ENCODE peak calls at places on chromosomes 5 and 9, in eight cellular contexts. One of them, this sample, is unnamed.

GRCh38 chr5:79791843-79792242 is 102.2 kb downstream of the CMYA5 start:
- DNase-seq in cardiac muscle cell: no peak
- DNase-seq in astrocyte: no peak
- DNase-seq in CD8-positive, alpha-beta T cell: no peak
- DNase-seq in heart right ventricle: no peak
- DNase-seq in neural progenitor cell: no peak
- DNase-seq in coronary artery: no peak
- DNase-seq in colonic mucosa: no peak
- DNase-seq in this sample: no peak

GRCh38 chr5:77398896-77399295 is 93.2 kb downstream of the WDR41 start:
- DNase-seq in cardiac muscle cell: no peak
- DNase-seq in astrocyte: no peak
- DNase-seq in CD8-positive, alpha-beta T cell: no peak
- DNase-seq in heart right ventricle: no peak
- DNase-seq in neural progenitor cell: no peak
- DNase-seq in coronary artery: no peak
- DNase-seq in colonic mucosa: no peak
- DNase-seq in this sample: no peak

GRCh38 chr9:28004900-28005299 is 431.6 kb upstream of the C9orf72 start:
- DNase-seq in cardiac muscle cell: no peak
- DNase-seq in astrocyte: no peak
- DNase-seq in CD8-positive, alpha-beta T cell: no peak
- DNase-seq in heart right ventricle: no peak
- DNase-seq in neural progenitor cell: no peak
- DNase-seq in coronary artery: no peak
- DNase-seq in colonic mucosa: no peak
- DNase-seq in this sample: no peak

GRCh38 chr9:114366334-114367128 is 21.3 kb downstream of the AKNA start:
- DNase-seq in cardiac muscle cell: peak
- DNase-seq in astrocyte: peak
- DNase-seq in CD8-positive, alpha-beta T cell: peak
- DNase-seq in heart right ventricle: no peak
- DNase-seq in neural progenitor cell: no peak
- DNase-seq in coronary artery: no peak
- DNase-seq in colonic mucosa: no peak
- DNase-seq in this sample: no peak

GRCh38 chr9:109894921-109895758 is 115.1 kb downstream of the PALM2AKAP2 start:
- DNase-seq in cardiac muscle cell: peak
- DNase-seq in astrocyte: peak
- DNase-seq in CD8-positive, alpha-beta T cell: no peak
- DNase-seq in heart right ventricle: no peak
- DNase-seq in neural progenitor cell: no peak
- DNase-seq in coronary artery: no peak
- DNase-seq in colonic mucosa: no peak
- DNase-seq in this sample: no peak

GRCh38 chr5:88786217-88786560 is 96.8 kb downstream of the MEF2C start:
- DNase-seq in cardiac muscle cell: peak
- DNase-seq in astrocyte: peak
- DNase-seq in CD8-positive, alpha-beta T cell: no peak
- DNase-seq in heart right ventricle: no peak
- DNase-seq in neural progenitor cell: no peak
- DNase-seq in coronary artery: no peak
- DNase-seq in colonic mucosa: no peak
- DNase-seq in this sample: no peak

GRCh38 chr9:16221822-16222547 is 648.5 kb downstream of the BNC2 start:
- DNase-seq in cardiac muscle cell: peak
- DNase-seq in astrocyte: no peak
- DNase-seq in CD8-positive, alpha-beta T cell: no peak
- DNase-seq in heart right ventricle: no peak
- DNase-seq in neural progenitor cell: no peak
- DNase-seq in coronary artery: no peak
- DNase-seq in colonic mucosa: no peak
- DNase-seq in this sample: no peak

GRCh38 chr9:19074836-19075235 is 25.6 kb downstream of the RRAGA start:
- DNase-seq in cardiac muscle cell: no peak
- DNase-seq in astrocyte: peak
- DNase-seq in CD8-positive, alpha-beta T cell: no peak
- DNase-seq in heart right ventricle: no peak
- DNase-seq in neural progenitor cell: no peak
- DNase-seq in coronary artery: no peak
- DNase-seq in colonic mucosa: no peak
- DNase-seq in this sample: no peak

GRCh38 chr9:95980262-95981125 is 105.0 kb downstream of the ERCC6L2 start:
- DNase-seq in cardiac muscle cell: peak
- DNase-seq in astrocyte: no peak
- DNase-seq in CD8-positive, alpha-beta T cell: no peak
- DNase-seq in heart right ventricle: no peak
- DNase-seq in neural progenitor cell: no peak
- DNase-seq in coronary artery: no peak
- DNase-seq in colonic mucosa: no peak
- DNase-seq in this sample: no peak

GRCh38 chr9:112404367-112404979 is 24.6 kb downstream of the HSDL2 start:
- DNase-seq in cardiac muscle cell: peak
- DNase-seq in astrocyte: peak
- DNase-seq in CD8-positive, alpha-beta T cell: no peak
- DNase-seq in heart right ventricle: no peak
- DNase-seq in neural progenitor cell: no peak
- DNase-seq in coronary artery: no peak
- DNase-seq in colonic mucosa: no peak
- DNase-seq in this sample: no peak

GRCh38 chr5:94045839-94046782 is 304.7 kb upstream of the POU5F2 start:
- DNase-seq in cardiac muscle cell: no peak
- DNase-seq in astrocyte: no peak
- DNase-seq in CD8-positive, alpha-beta T cell: no peak
- DNase-seq in heart right ventricle: no peak
- DNase-seq in neural progenitor cell: no peak
- DNase-seq in coronary artery: no peak
- DNase-seq in colonic mucosa: no peak
- DNase-seq in this sample: no peak

GRCh38 chr9:98222885-98223640 is 30.6 kb upstream of the CORO2A start:
- DNase-seq in cardiac muscle cell: peak
- DNase-seq in astrocyte: peak
- DNase-seq in CD8-positive, alpha-beta T cell: no peak
- DNase-seq in heart right ventricle: no peak
- DNase-seq in neural progenitor cell: no peak
- DNase-seq in coronary artery: peak
- DNase-seq in colonic mucosa: no peak
- DNase-seq in this sample: no peak

GRCh38 chr9:84512493-84512892 is 157.0 kb upstream of the NTRK2 start:
- DNase-seq in cardiac muscle cell: no peak
- DNase-seq in astrocyte: no peak
- DNase-seq in CD8-positive, alpha-beta T cell: no peak
- DNase-seq in heart right ventricle: no peak
- DNase-seq in neural progenitor cell: no peak
- DNase-seq in coronary artery: no peak
- DNase-seq in colonic mucosa: no peak
- DNase-seq in this sample: no peak

GRCh38 chr9:131021785-131022184 is 12.8 kb downstream of the LAMC3 start:
- DNase-seq in cardiac muscle cell: no peak
- DNase-seq in astrocyte: no peak
- DNase-seq in CD8-positive, alpha-beta T cell: no peak
- DNase-seq in heart right ventricle: no peak
- DNase-seq in neural progenitor cell: no peak
- DNase-seq in coronary artery: no peak
- DNase-seq in colonic mucosa: no peak
- DNase-seq in this sample: no peak

GRCh38 chr5:157370967-157371366 is 89.0 kb upstream of the NIPAL4 start:
- DNase-seq in cardiac muscle cell: no peak
- DNase-seq in astrocyte: peak
- DNase-seq in CD8-positive, alpha-beta T cell: no peak
- DNase-seq in heart right ventricle: no peak
- DNase-seq in neural progenitor cell: peak
- DNase-seq in coronary artery: no peak
- DNase-seq in colonic mucosa: no peak
- DNase-seq in this sample: no peak

GRCh38 chr5:135642179-135642505 is 63.4 kb upstream of the CXCL14 start:
- DNase-seq in cardiac muscle cell: no peak
- DNase-seq in astrocyte: no peak
- DNase-seq in CD8-positive, alpha-beta T cell: no peak
- DNase-seq in heart right ventricle: no peak
- DNase-seq in neural progenitor cell: no peak
- DNase-seq in coronary artery: no peak
- DNase-seq in colonic mucosa: no peak
- DNase-seq in this sample: no peak

GRCh38 chr5:651296-652022 is 39.3 kb downstream of the CEP72 start:
- DNase-seq in cardiac muscle cell: no peak
- DNase-seq in astrocyte: no peak
- DNase-seq in CD8-positive, alpha-beta T cell: no peak
- DNase-seq in heart right ventricle: no peak
- DNase-seq in neural progenitor cell: no peak
- DNase-seq in coronary artery: no peak
- DNase-seq in colonic mucosa: no peak
- DNase-seq in this sample: no peak

DNA sequence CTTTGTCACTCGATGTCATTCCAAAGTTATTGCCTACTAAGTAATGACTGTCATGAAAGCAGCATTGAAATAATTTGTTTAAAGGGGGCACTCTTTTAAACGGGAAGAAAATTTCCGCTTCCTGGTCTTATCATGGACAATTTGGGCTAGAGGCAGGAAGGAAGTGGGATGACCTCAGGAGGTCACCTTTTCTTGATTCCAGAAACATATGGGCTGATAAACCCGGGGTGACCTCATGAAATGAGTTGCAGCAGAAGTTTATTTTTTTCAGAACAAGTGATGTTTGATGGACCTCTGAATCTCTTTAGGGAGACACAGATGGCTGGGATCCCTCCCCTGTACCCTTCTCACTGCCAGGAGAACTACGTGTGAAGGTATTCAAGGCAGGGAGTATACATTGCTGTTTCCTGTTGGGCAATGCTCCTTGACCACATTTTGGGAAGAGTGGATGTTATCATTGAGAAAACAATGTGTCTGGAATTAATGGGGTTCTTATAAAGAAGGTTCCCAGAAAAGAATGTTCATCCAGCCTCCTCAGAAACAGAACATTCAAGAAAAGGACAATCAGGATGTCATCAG is 11.3 kb downstream of the TLR4 start:
- DNase-seq in cardiac muscle cell: peak
- DNase-seq in astrocyte: no peak
- DNase-seq in CD8-positive, alpha-beta T cell: no peak
- DNase-seq in heart right ventricle: no peak
- DNase-seq in neural progenitor cell: no peak
- DNase-seq in coronary artery: no peak
- DNase-seq in colonic mucosa: no peak
- DNase-seq in this sample: no peak
- H3K27ac ChIP-seq in cardiac muscle cell: no peak
- H3K27ac ChIP-seq in astrocyte: no peak
- H3K27ac ChIP-seq in CD8-positive, alpha-beta T cell: no peak
- H3K27ac ChIP-seq in heart right ventricle: no peak
- H3K27ac ChIP-seq in neural progenitor cell: no peak
- H3K27ac ChIP-seq in coronary artery: no peak
- H3K27ac ChIP-seq in colonic mucosa: no peak
- H3K27ac ChIP-seq in this sample: peak

GRCh38 chr5:142319105-142319504 is 5.7 kb downstream of the SPRY4 start:
- DNase-seq in cardiac muscle cell: no peak
- DNase-seq in astrocyte: no peak
- DNase-seq in CD8-positive, alpha-beta T cell: no peak
- DNase-seq in heart right ventricle: no peak
- DNase-seq in neural progenitor cell: no peak
- DNase-seq in coronary artery: no peak
- DNase-seq in colonic mucosa: no peak
- DNase-seq in this sample: no peak
- H3K4me3 ChIP-seq in cardiac muscle cell: no peak
- H3K4me3 ChIP-seq in astrocyte: no peak
- H3K4me3 ChIP-seq in CD8-positive, alpha-beta T cell: no peak
- H3K4me3 ChIP-seq in heart right ventricle: peak
- H3K4me3 ChIP-seq in neural progenitor cell: no peak
- H3K4me3 ChIP-seq in coronary artery: peak
- H3K4me3 ChIP-seq in colonic mucosa: no peak
- H3K4me3 ChIP-seq in this sample: peak

GRCh38 chr9:6788175-6789016 is 30.6 kb downstream of the KDM4C start:
- DNase-seq in cardiac muscle cell: peak
- DNase-seq in astrocyte: peak
- DNase-seq in CD8-positive, alpha-beta T cell: no peak
- DNase-seq in heart right ventricle: no peak
- DNase-seq in neural progenitor cell: peak
- DNase-seq in coronary artery: no peak
- DNase-seq in colonic mucosa: peak
- DNase-seq in this sample: no peak

GRCh38 chr9:6783753-6784152 is 26.0 kb downstream of the KDM4C start:
- DNase-seq in cardiac muscle cell: no peak
- DNase-seq in astrocyte: no peak
- DNase-seq in CD8-positive, alpha-beta T cell: no peak
- DNase-seq in heart right ventricle: no peak
- DNase-seq in neural progenitor cell: no peak
- DNase-seq in coronary artery: no peak
- DNase-seq in colonic mucosa: no peak
- DNase-seq in this sample: no peak

GRCh38 chr9:6782981-6783380 is 25.2 kb downstream of the KDM4C start:
- DNase-seq in cardiac muscle cell: no peak
- DNase-seq in astrocyte: no peak
- DNase-seq in CD8-positive, alpha-beta T cell: no peak
- DNase-seq in heart right ventricle: no peak
- DNase-seq in neural progenitor cell: no peak
- DNase-seq in coronary artery: no peak
- DNase-seq in colonic mucosa: no peak
- DNase-seq in this sample: no peak

GRCh38 chr9:6787793-6788174 is 30.0 kb downstream of the KDM4C start:
- DNase-seq in cardiac muscle cell: no peak
- DNase-seq in astrocyte: no peak
- DNase-seq in CD8-positive, alpha-beta T cell: no peak
- DNase-seq in heart right ventricle: no peak
- DNase-seq in neural progenitor cell: no peak
- DNase-seq in coronary artery: no peak
- DNase-seq in colonic mucosa: no peak
- DNase-seq in this sample: no peak

DNA sequence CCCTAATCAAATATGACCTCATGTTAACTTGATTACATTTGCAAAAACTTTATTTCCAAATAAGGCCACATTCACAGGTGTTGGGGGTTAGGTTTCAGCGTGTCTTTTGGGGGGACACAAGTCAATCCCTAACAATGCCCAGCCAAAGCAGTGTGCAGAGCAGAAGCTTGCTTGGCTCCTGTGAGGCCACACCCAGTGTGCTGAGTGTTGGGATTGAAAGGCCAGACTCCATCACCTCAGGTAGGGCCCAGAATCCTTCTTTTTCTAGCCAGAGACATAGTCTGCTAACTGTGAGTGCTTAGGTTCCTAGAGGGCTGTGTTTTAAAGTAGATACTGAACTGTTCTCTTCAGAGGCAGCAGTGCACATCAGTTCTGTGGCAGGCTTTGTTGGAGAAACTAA is 27.9 kb downstream of the KDM4C start:
- DNase-seq in cardiac muscle cell: no peak
- DNase-seq in astrocyte: no peak
- DNase-seq in CD8-positive, alpha-beta T cell: no peak
- DNase-seq in heart right ventricle: no peak
- DNase-seq in neural progenitor cell: no peak
- DNase-seq in coronary artery: no peak
- DNase-seq in colonic mucosa: peak
- DNase-seq in this sample: no peak
- TF ChIP-seq CTCF in cardiac muscle cell: no peak
- TF ChIP-seq CTCF in astrocyte: no peak
- TF ChIP-seq CTCF in CD8-positive, alpha-beta T cell: no peak
- TF ChIP-seq CTCF in heart right ventricle: no peak
- TF ChIP-seq CTCF in neural progenitor cell: no peak
- TF ChIP-seq CTCF in coronary artery: no peak
- TF ChIP-seq CTCF in colonic mucosa: no peak
- TF ChIP-seq CTCF in this sample: no peak

DNA sequence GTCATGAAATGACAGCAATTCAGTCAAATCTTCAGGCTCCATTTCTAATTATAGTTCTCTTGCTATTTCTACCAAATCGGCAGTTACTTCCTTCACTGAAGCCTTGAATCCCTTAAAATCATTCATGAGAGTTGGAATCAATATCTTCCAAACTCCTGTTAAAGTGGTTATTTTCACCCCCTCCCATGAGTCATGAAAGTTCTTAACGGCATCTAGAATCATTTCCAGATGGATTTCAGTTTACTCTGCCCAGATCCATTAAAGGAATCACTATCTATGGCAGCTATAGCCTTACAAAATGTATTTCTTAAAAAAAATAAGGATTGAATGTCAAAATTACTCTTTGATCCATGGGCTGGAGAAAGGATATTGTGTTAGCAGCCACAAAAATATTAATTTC is 767.9 kb downstream of the DTWD2 start:
- DNase-seq in cardiac muscle cell: no peak
- DNase-seq in astrocyte: peak
- DNase-seq in CD8-positive, alpha-beta T cell: no peak
- DNase-seq in heart right ventricle: no peak
- DNase-seq in neural progenitor cell: no peak
- DNase-seq in coronary artery: no peak
- DNase-seq in colonic mucosa: no peak
- DNase-seq in this sample: no peak
- H3K27ac ChIP-seq in cardiac muscle cell: no peak
- H3K27ac ChIP-seq in astrocyte: no peak
- H3K27ac ChIP-seq in CD8-positive, alpha-beta T cell: no peak
- H3K27ac ChIP-seq in heart right ventricle: no peak
- H3K27ac ChIP-seq in neural progenitor cell: no peak
- H3K27ac ChIP-seq in coronary artery: no peak
- H3K27ac ChIP-seq in colonic mucosa: no peak
- H3K27ac ChIP-seq in this sample: no peak